ENCODE peak calls at places on chromosomes 7 and 10, in six cellular contexts. R is kidney epithelial cell, D is AG08395, M is HFFc6, B is progenitor cell of endocrine pancreas, V is HTR-8/SVneo. C is an unnamed sample.

GRCh38 chr7:121301441-121302213 is 27.2 kb upstream of the WNT16 start:
- DNase-seq in R (no peak), D (no peak), M (no peak), B (no peak), V (no peak), C (no peak)

GRCh38 chr7:101559586-101559985 is 69.5 kb downstream of the MYL10 start:
- DNase-seq in R (no peak), D (no peak), M (no peak), B (no peak), V (no peak), C (no peak)

GRCh38 chr10:35056133-35056532 is 34.0 kb downstream of the CUL2 start:
- DNase-seq in R (no peak), D (no peak), M (no peak), B (no peak), V (no peak), C (peak; percentile 62)

GRCh38 chr7:94375713-94376112 is 19.0 kb upstream of the COL1A2 start:
- DNase-seq in R (peak; percentile 75), D (peak; percentile 77), M (peak; percentile 96), B (no peak), V (peak; percentile 39), C (no peak)

GRCh38 chr7:123533929-123534382 is 439 bp downstream of the IQUB start:
- DNase-seq in R (no peak), D (peak; percentile 2), M (no peak), B (no peak), V (no peak), C (no peak)

GRCh38 chr10:117631276-117632151 is 89.0 kb downstream of the EMX2 start:
- DNase-seq in R (no peak), D (no peak), M (no peak), B (no peak), V (no peak), C (no peak)

GRCh38 chr10:80860719-80861118 is 323.0 kb downstream of the SH2D4B start:
- DNase-seq in R (no peak), D (no peak), M (no peak), B (no peak), V (no peak), C (no peak)

GRCh38 chr10:129972145-129972965 is 8.3 kb upstream of the EBF3 start:
- DNase-seq in R (no peak), D (peak; percentile 52), M (no peak), B (no peak), V (no peak), C (no peak)

GRCh38 chr10:6678211-6678803 is 98.2 kb upstream of the PRKCQ start:
- DNase-seq in R (no peak), D (peak; percentile 33), M (no peak), B (peak; percentile 15), V (peak; percentile 9), C (no peak)

GRCh38 chr10:33157108-33157507 is 177.4 kb downstream of the NRP1 start:
- DNase-seq in R (no peak), D (peak; percentile 41), M (peak; percentile 33), B (no peak), V (no peak), C (no peak)

GRCh38 chr10:115871855-115872254 is 401.2 kb downstream of the GFRA1 start:
- DNase-seq in R (no peak), D (no peak), M (no peak), B (no peak), V (no peak), C (no peak)

GRCh38 chr10:128839134-128839533 is 627.9 kb upstream of the MGMT start:
- DNase-seq in R (no peak), D (no peak), M (no peak), B (no peak), V (no peak), C (no peak)

GRCh38 chr7:140212100-140212881 is 35.5 kb upstream of the KDM7A start:
- DNase-seq in R (no peak), D (no peak), M (no peak), B (no peak), V (no peak), C (no peak)

GRCh38 chr7:77887567-77887966 is 89.0 kb downstream of the PHTF2 start:
- DNase-seq in R (peak; percentile 25), D (peak; percentile 86), M (peak; percentile 92), B (no peak), V (no peak), C (no peak)